ENCODE peak calls at places on chromosome 6, in six cellular contexts. J is CD8-positive, alpha-beta T cell; A is body of pancreas; S is mesendoderm; W is mesenchymal stem cell; P is ovary. L is an unnamed sample.

GRCh38 chr6:3742426-3743344 is 8.8 kb downstream of the PXDC1 start:
- DNase-seq in J (peak; percentile 87), A (peak; percentile 88), S (peak; percentile 80), W (peak; percentile 76), P (peak; percentile 89), L (peak; percentile 63)

GRCh38 chr6:39202166-39202565 is 27.1 kb downstream of the KCNK5 start:
- DNase-seq in J (no peak), A (no peak), S (no peak), W (no peak), P (no peak), L (no peak)

GRCh38 chr6:44580901-44581300 is 193.4 kb downstream of the CDC5L start:
- DNase-seq in J (no peak), A (no peak), S (no peak), W (no peak), P (no peak), L (peak; percentile 91)

GRCh38 chr6:53112404-53112803 is 36.2 kb downstream of the GCM1 start:
- DNase-seq in J (no peak), A (peak; percentile 37), S (peak; percentile 16), W (no peak), P (no peak), L (no peak)

GRCh38 chr6:123323419-123324329 is 313.1 kb downstream of the TRDN start:
- DNase-seq in J (no peak), A (no peak), S (no peak), W (peak; percentile 49), P (no peak), L (no peak)

GRCh38 chr6:109315331-109316129 is 66.7 kb downstream of the CD164 start:
- DNase-seq in J (no peak), A (no peak), S (no peak), W (no peak), P (no peak), L (no peak)

GRCh38 chr6:44399991-44400390 is 12.5 kb downstream of the CDC5L start:
- DNase-seq in J (no peak), A (no peak), S (no peak), W (no peak), P (no peak), L (no peak)

GRCh38 chr6:148146717-148147116 is 195.9 kb upstream of the SASH1 start:
- DNase-seq in J (peak; percentile 10), A (no peak), S (peak; percentile 35), W (no peak), P (no peak), L (peak; percentile 66)

GRCh38 chr6:82247634-82248232 is at the start of gene IBTK:
- DNase-seq in J (peak; percentile 84), A (peak; percentile 96), S (peak; percentile 97), W (peak; percentile 96), P (peak; percentile 97), L (peak; percentile 91)

GRCh38 chr6:3669916-3670315 is 81.6 kb downstream of the PXDC1 start:
- DNase-seq in J (no peak), A (no peak), S (peak; percentile 53), W (no peak), P (no peak), L (no peak)

GRCh38 chr6:106334646-106335448 is 9.3 kb upstream of the ATG5 start:
- DNase-seq in J (peak; percentile 24), A (peak; percentile 72), S (peak; percentile 71), W (peak; percentile 58), P (no peak), L (peak; percentile 22)

GRCh38 chr6:90374201-90374600 is 77.6 kb upstream of the BACH2 start:
- DNase-seq in J (no peak), A (no peak), S (no peak), W (no peak), P (no peak), L (no peak)

GRCh38 chr6:41638801-41639555 is 710 bp downstream of the MDFI start:
- DNase-seq in J (no peak), A (peak; percentile 16), S (peak; percentile 82), W (peak; percentile 87), P (peak; percentile 72), L (peak; percentile 41)

GRCh38 chr6:43477235-43478007 is at the start of gene TJAP1:
- DNase-seq in J (peak; percentile 95), A (peak; percentile 93), S (peak; percentile 93), W (peak; percentile 91), P (peak; percentile 97), L (peak; percentile 80)

GRCh38 chr6:28648035-28648877 is 122.6 kb downstream of the GPX5 start:
- DNase-seq in J (no peak), A (peak; percentile 18), S (peak; percentile 90), W (peak; percentile 82), P (peak; percentile 51), L (peak; percentile 78)

GRCh38 chr6:53857318-53858094 is 62.7 kb downstream of the LRRC1 start:
- DNase-seq in J (no peak), A (no peak), S (no peak), W (no peak), P (no peak), L (no peak)

GRCh38 chr6:144493035-144493910 is 208.1 kb downstream of the UTRN start:
- DNase-seq in J (no peak), A (peak; percentile 51), S (no peak), W (no peak), P (no peak), L (no peak)

GRCh38 chr6:128118401-128118800 is 217.5 kb upstream of the THEMIS start:
- DNase-seq in J (no peak), A (no peak), S (no peak), W (peak; percentile 65), P (no peak), L (no peak)

GRCh38 chr6:72651191-72651590 is 29.3 kb downstream of the KCNQ5 start:
- DNase-seq in J (no peak), A (no peak), S (no peak), W (no peak), P (no peak), L (no peak)

GRCh38 chr6:163986313-163986712 is 571.8 kb downstream of the QKI start:
- DNase-seq in J (no peak), A (peak; percentile 19), S (no peak), W (peak; percentile 60), P (no peak), L (peak; percentile 38)

GRCh38 chr6:163985040-163985439 is 570.5 kb downstream of the QKI start:
- DNase-seq in J (no peak), A (no peak), S (no peak), W (no peak), P (no peak), L (no peak)

GRCh38 chr6:163985710-163986109 is 571.2 kb downstream of the QKI start:
- DNase-seq in J (no peak), A (peak; percentile 43), S (no peak), W (peak; percentile 19), P (no peak), L (no peak)

GRCh38 chr6:163984446-163984936 is 570.0 kb downstream of the QKI start:
- DNase-seq in J (no peak), A (no peak), S (no peak), W (peak; percentile 12), P (no peak), L (peak; percentile 11)

DNA sequence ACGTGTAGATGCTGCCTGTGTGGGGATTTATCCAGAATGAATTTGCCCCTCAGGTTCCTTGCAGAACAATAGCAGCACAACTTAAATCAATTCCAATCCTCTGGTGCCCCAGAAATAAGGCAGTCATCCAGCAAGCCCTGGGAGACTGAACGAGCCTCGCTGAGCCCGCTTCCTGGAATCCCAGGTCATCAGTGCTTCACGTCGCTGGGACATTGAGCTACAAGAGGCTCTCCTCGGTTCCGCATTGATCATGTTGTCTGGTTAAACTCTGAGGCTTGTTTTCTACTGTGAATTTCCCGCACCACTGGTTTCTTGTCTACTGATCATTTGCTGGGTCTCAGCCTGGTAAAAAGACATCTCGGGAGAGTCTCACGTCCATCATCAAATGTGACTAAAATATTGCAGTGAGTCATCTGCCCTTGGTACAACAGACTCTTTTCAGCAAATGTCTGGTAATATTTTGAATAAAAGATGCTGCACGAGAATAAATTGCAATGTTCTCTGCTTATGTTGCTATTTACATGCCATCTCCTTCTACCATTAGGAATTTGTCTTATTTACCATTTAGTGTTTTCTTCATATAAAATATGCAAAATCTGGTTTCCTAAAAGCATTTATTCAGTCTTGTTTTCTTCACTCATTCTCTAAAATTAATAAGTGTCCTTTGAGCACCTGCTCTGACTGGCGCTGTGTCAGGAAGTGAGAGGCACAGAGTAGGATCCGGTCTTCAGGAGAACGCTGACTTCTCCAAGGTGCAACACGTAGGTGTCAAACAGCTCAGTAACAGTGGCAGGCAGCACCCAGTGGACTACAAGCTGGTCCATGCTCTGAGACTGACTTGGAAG is 569.3 kb downstream of the QKI start:
- DNase-seq in J (no peak), A (peak; percentile 24), S (no peak), W (no peak), P (no peak), L (no peak)
- H3K27ac ChIP-seq in J (no peak overlapping the region), A (peak overlapping the region; percentile 41), S (no peak overlapping the region), W (no peak overlapping the region), P (no peak overlapping the region), L (no peak overlapping the region)

GRCh38 chr6:56838016-56838555 is 116.8 kb upstream of the BEND6 start:
- DNase-seq in J (no peak), A (no peak), S (no peak), W (no peak), P (no peak), L (no peak)
- H3K36me3 ChIP-seq in J (no peaks in the 10 kb centered on the region), A (no peaks in the 10 kb centered on the region), S (no peaks in the 10 kb centered on the region), W (no peaks in the 10 kb centered on the region), P (no peaks in the 10 kb centered on the region), L (no peaks in the 10 kb centered on the region)

GRCh38 chr6:32095338-32096086 is 13.6 kb downstream of the TNXB start:
- DNase-seq in J (no peak), A (no peak), S (no peak), W (no peak), P (no peak), L (no peak)
- H3K4me3 ChIP-seq in J (peak overlapping the region; percentile 35), A (no peak overlapping the region), S (no peak overlapping the region), W (no peak overlapping the region), P (no peak overlapping the region), L (no peak overlapping the region)

GRCh38 chr6:17473554-17473953 is 80.2 kb downstream of the CAP2 start:
- DNase-seq in J (no peak), A (no peak), S (no peak), W (no peak), P (no peak), L (no peak)
- H3K27ac ChIP-seq in J (no peak overlapping the region), A (no peak overlapping the region), S (no peak overlapping the region), W (no peak overlapping the region), P (no peak overlapping the region), L (no peak overlapping the region)

DNA sequence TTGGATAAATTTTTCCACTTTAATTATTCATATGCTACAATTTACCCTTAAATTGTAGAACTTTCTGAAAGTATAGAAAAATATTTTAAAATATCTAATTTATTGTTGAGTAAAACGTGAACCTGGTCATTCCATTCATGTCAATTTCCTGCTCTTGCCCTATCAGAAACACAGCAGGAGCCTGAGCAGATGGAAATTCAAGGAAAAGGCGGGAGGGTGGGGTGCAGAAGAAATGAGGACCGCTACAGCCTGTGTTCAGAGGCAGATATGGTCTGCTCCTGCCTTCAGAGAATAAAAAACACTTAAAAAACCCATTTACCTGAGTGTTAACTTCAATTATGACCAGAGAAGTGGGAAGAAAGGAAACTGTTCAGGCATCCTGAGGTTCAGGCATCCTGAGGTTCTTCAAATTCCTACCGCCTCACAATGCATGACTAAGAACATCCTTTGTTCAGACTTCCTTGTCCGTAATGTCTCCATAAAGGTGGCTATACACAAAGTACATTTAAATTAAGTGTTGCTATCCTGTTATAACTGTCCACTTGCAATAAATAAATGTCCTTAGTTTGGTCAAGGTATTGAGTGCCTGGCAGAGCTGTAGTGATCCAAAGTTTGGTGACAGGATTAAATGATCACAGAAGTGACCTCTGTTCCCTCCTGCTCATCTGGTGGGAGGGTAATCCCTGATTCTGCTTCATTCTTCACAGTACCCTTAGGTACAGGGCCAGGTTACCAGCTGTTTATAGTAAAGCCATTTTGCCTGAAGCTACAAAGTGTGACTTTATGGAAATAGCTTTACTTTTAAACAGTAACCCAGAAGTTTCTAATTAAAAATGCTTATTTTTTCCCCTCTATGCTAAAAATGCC is 109.1 kb downstream of the MAN1A1 start:
- DNase-seq in J (no peak), A (no peak), S (peak; percentile 69), W (no peak), P (no peak), L (no peak)
- H3K36me3 ChIP-seq in J (no peaks in the 10 kb centered on the region), A (peaks cover 1% of the 10 kb centered on the region), S (no peaks in the 10 kb centered on the region), W (peaks cover 2% of the 10 kb centered on the region), P (no peaks in the 10 kb centered on the region), L (no peaks in the 10 kb centered on the region)

GRCh38 chr6:94464018-94464510 is 1044.7 kb upstream of the EPHA7 start:
- DNase-seq in J (no peak), A (no peak), S (no peak), W (no peak), P (no peak), L (no peak)
- H3K4me3 ChIP-seq in J (no peak overlapping the region), A (no peak overlapping the region), S (no peak overlapping the region), W (no peak overlapping the region), P (no peak overlapping the region), L (no peak overlapping the region)